ENCODE peak calls at places on chromosome X, in nine cellular contexts. N is keratinocyte, C is K562, K is mammary epithelial cell, X is MM.1S, E is neural progenitor cell, U is GM23338, Z is HepG2, A is PC-3. S is an unnamed sample.

GRCh38 chrX:41824551-41824950 is 98.8 kb downstream of the CASK start:
- DNase-seq in N (no peak), C (no peak), K (peak), X (no peak), E (no peak), U (no peak), Z (no peak), A (peak), S (no peak)

GRCh38 chrX:85107407-85107806 is 103.7 kb downstream of the APOOL start:
- DNase-seq in N (peak), C (no peak), K (peak), X (no peak), E (no peak), U (no peak), Z (no peak), A (no peak), S (no peak)

GRCh38 chrX:32642283-32642682 is 569.1 kb downstream of the DMD start:
- DNase-seq in N (no peak), C (no peak), K (no peak), X (no peak), E (no peak), U (no peak), Z (no peak), A (no peak), S (no peak)

GRCh38 chrX:68433155-68433980 is at the start of gene OPHN1:
- DNase-seq in N (no peak), C (peak), K (peak), X (no peak), E (peak), U (peak), Z (peak), A (peak), S (peak)

GRCh38 chrX:142076633-142077032 is 128.5 kb downstream of the MAGEC2 start:
- DNase-seq in N (no peak), C (no peak), K (no peak), X (no peak), E (no peak), U (no peak), Z (no peak), A (peak), S (no peak)

GRCh38 chrX:54230440-54231148 is 47.5 kb upstream of the FAM120C start:
- DNase-seq in N (no peak), C (no peak), K (no peak), X (no peak), E (no peak), U (peak), Z (no peak), A (no peak), S (no peak)

GRCh38 chrX:9195199-9195880 is 161.4 kb upstream of the FAM9B start:
- DNase-seq in N (no peak), C (no peak), K (no peak), X (no peak), E (no peak), U (no peak), Z (no peak), A (no peak), S (no peak)

GRCh38 chrX:69025802-69026301 is 139.4 kb downstream of the PJA1 start:
- DNase-seq in N (peak), C (no peak), K (peak), X (no peak), E (no peak), U (no peak), Z (no peak), A (peak), S (no peak)

GRCh38 chrX:11531226-11531625 is 134.5 kb downstream of the ARHGAP6 start:
- DNase-seq in N (no peak), C (peak), K (no peak), X (peak), E (no peak), U (no peak), Z (no peak), A (peak), S (no peak)

GRCh38 chrX:40402771-40403533 is 177.8 kb upstream of the ATP6AP2 start:
- DNase-seq in N (no peak), C (peak), K (peak), X (no peak), E (no peak), U (no peak), Z (no peak), A (peak), S (no peak)

GRCh38 chrX:43880439-43880838 is 1.8 kb downstream of the MAOB start:
- DNase-seq in N (peak), C (no peak), K (peak), X (no peak), E (no peak), U (no peak), Z (no peak), A (peak), S (peak)
- H3K4me3 ChIP-seq in N (no peak), C (no peak), K (no peak), X (no peak), E (no peak), U (no peak), Z (no peak), A (no peak), S (no peak)

DNA sequence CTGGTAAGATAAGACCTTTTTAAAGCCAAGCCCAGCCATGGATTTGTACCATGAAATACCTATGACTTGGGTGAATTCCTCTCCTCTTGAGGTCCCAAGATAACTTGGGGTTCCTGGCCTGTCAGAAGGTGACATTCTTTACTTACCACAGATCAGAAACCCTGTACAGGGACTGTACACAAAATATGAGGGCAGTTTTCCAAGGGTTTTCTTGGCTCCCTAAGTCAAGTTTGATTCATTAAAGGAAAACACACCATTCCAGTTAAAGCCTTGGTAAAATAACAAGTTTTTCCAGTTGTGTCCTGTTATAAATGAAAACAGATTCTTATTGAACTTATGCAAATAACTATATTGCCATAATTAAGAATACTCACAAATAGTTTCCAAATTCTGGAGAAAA is 8.2 kb downstream of the SYAP1 start:
- DNase-seq in N (no peak), C (no peak), K (no peak), X (no peak), E (no peak), U (no peak), Z (no peak), A (peak), S (no peak)
- H3K4me2 ChIP-seq in N (no peak), C (no peak), K (no peak), X (no peak), E (no peak), U (no peak), Z (no peak), A (no peak), S (no peak)

GRCh38 chrX:137569470-137569891 is 3.6 kb downstream of the ZIC3 start:
- DNase-seq in N (no peak), C (no peak), K (no peak), X (no peak), E (no peak), U (no peak), Z (no peak), A (no peak), S (no peak)

GRCh38 chrX:137568741-137569469 is 3.0 kb downstream of the ZIC3 start:
- DNase-seq in N (no peak), C (no peak), K (no peak), X (no peak), E (peak), U (no peak), Z (no peak), A (no peak), S (no peak)

GRCh38 chrX:137565921-137566745 is at the start of gene ZIC3:
- DNase-seq in N (no peak), C (no peak), K (no peak), X (no peak), E (peak), U (peak), Z (no peak), A (peak), S (no peak)

GRCh38 chrX:137566746-137567473 is 983 bp downstream of the ZIC3 start:
- DNase-seq in N (no peak), C (no peak), K (no peak), X (no peak), E (peak), U (no peak), Z (no peak), A (no peak), S (no peak)

DNA sequence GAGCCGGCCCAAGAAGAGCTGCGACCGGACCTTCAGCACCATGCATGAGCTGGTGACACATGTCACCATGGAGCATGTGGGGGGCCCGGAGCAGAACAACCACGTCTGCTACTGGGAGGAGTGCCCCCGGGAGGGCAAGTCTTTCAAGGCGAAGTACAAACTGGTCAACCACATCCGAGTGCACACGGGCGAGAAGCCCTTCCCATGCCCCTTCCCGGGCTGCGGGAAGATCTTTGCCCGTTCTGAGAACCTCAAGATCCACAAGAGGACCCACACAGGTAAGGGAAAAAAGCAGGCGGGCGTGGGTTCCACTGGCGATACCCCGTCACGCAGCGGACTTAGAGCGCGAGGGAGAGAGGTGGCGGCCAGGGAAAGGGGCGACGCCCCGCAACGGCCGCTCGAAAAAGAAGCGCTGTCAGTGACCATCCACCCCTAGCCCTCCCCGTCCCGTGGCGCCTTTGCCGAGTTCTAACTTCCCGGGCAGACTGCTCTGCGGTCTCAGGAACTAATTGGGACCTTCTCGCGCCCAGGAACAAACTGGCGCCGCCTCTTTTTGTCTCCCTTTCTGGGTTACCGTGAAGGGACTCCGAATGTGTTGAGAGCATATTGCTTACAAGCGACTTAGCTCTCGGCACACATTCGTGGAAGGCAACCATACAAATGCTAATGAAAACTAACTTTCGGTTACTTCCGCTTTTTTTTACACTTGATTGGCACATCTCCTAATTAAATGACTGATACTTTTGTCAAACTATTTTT is 1.7 kb downstream of the ZIC3 start:
- DNase-seq in N (no peak), C (no peak), K (no peak), X (no peak), E (peak), U (peak), Z (no peak), A (no peak), S (no peak)
- TF ChIP-seq EZH2 in N (peak), C (no peak), K (peak), X (no peak), E (peak), U (no peak), Z (no peak), A (peak), S (no peak)

GRCh38 chrX:45767021-45767491 is 566.4 kb upstream of the DIPK2B start:
- DNase-seq in N (no peak), C (no peak), K (peak), X (no peak), E (no peak), U (no peak), Z (no peak), A (peak), S (no peak)

GRCh38 chrX:45765281-45765680 is 564.6 kb upstream of the DIPK2B start:
- DNase-seq in N (no peak), C (no peak), K (no peak), X (no peak), E (no peak), U (no peak), Z (no peak), A (no peak), S (no peak)

GRCh38 chrX:45762699-45763647 is 562.3 kb upstream of the DIPK2B start:
- DNase-seq in N (no peak), C (no peak), K (peak), X (no peak), E (no peak), U (no peak), Z (no peak), A (peak), S (no peak)

GRCh38 chrX:45768666-45769065 is 568.0 kb upstream of the DIPK2B start:
- DNase-seq in N (no peak), C (no peak), K (no peak), X (no peak), E (no peak), U (no peak), Z (no peak), A (no peak), S (no peak)

GRCh38 chrX:45765726-45766125 is 565.0 kb upstream of the DIPK2B start:
- DNase-seq in N (no peak), C (no peak), K (no peak), X (no peak), E (no peak), U (no peak), Z (no peak), A (peak), S (no peak)
- H3K4me3 ChIP-seq in N (peak), C (no peak), K (peak), X (no peak), E (no peak), U (no peak), Z (no peak), A (peak), S (no peak)

DNA sequence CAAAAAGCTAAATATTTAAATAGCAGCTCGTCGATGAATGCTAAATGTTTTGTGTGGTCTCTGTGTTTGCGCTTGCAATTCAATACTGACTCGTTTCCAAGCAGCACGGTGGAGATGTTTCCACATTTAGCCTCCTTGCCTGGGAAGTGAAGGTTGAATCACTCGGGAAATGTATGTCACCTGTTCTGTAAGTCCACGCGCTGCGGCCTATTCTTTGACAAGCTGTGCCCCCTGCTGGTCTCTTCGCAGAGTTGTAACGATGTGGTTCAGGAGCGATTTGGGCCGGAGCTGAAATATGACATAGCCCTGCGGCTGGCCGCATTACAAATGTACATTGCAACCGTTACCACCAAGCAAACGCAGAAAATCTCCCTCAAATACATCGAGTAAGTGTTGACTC is 89.6 kb upstream of the PRPS2 start:
- DNase-seq in N (peak), C (peak), K (peak), X (peak), E (peak), U (peak), Z (peak), A (peak), S (peak)
- H3K4me2 ChIP-seq in N (peak), C (no peak), K (no peak), X (peak), E (no peak), U (no peak), Z (no peak), A (peak), S (peak)

GRCh38 chrX:52839137-52839536 is 28.1 kb downstream of the XAGE5 start:
- DNase-seq in N (no peak), C (no peak), K (no peak), X (peak), E (no peak), U (peak), Z (no peak), A (peak), S (no peak)
- TF ChIP-seq EZH2 in N (no peak), C (no peak), K (no peak), X (no peak), E (no peak), U (no peak), Z (no peak), A (no peak), S (no peak)